ENCODE peak calls at places on chromosomes 6 and 20, in ten cellular contexts. R is AG08395; M is GM13977; C is HuH-7.5; V is effector CD4-positive, alpha-beta T cell; N is activated CD4-positive, CD25-positive, alpha-beta regulatory T cell treated with anti-CD3 and anti-CD28 coated beads, Interleukin-2, amount 50 U/mL, for 16 hours; W is activated T-helper 2 cell treated with anti-CD3 and anti-CD28 coated beads, Interferon-gamma antibody, Interleukin-2, Interleukin-4, amounts not matched to agents 10 μg/mL and 5 μg/mL and 100 μg/mL, durations not matched to agents 14 hours and 24 hours and 36 hours; F is psoas muscle; E is putamen; U is endothelial cell. O is an unnamed sample.
A peak's percentile ranks its signal among the peaks of the same experiment; 100 is the strongest.

GRCh38 chr6:136463796-136464542 is 86.3 kb downstream of the MAP7 start:
- DNase-seq in M (no peak), E (no peak), U (no peak), V (no peak), R (no peak), F (no peak), C (no peak), N (no peak), W (no peak), O (no peak)

GRCh38 chr20:52405417-52405816 is 213.8 kb upstream of the ZFP64 start:
- DNase-seq in M (no peak), W (no peak), R (no peak), N (no peak), C (no peak), U (no peak), V (no peak), F (no peak), E (no peak), O (no peak)

GRCh38 chr6:104266922-104267321 is 592.8 kb downstream of the HACE1 start:
- DNase-seq in R (no peak), C (no peak), M (no peak), E (no peak), U (no peak), V (no peak), N (no peak), F (no peak), W (no peak), O (no peak)

GRCh38 chr6:154441995-154442310 is 68.5 kb downstream of the CNKSR3 start:
- DNase-seq in E (no peak), V (no peak), W (no peak), N (no peak), M (no peak), R (no peak), C (no peak), U (no peak), F (no peak), O (no peak)

GRCh38 chr6:54981647-54982046 is 135.1 kb downstream of the FAM83B start:
- DNase-seq in F (no peak), N (no peak), V (no peak), E (no peak), C (no peak), U (no peak), W (no peak), M (no peak), R (no peak), O (no peak)

GRCh38 chr20:56689852-56690485 is 60.9 kb downstream of the TFAP2C start:
- DNase-seq in V (no peak), C (no peak), E (no peak), F (no peak), N (no peak), U (no peak), R (peak; percentile 76), M (no peak), W (no peak), O (no peak)

GRCh38 chr6:160036331-160036695 is 67.4 kb downstream of the IGF2R start:
- DNase-seq in E (no peak), R (no peak), V (no peak), N (no peak), W (no peak), U (no peak), M (no peak), F (peak; percentile 67), C (no peak), O (no peak)

GRCh38 chr20:23178806-23179205 is 92.7 kb upstream of the CD93 start:
- DNase-seq in U (peak; percentile 69), E (no peak), W (no peak), C (no peak), N (no peak), R (no peak), V (no peak), M (no peak), F (peak; percentile 79), O (no peak)

GRCh38 chr6:90940812-90941481 is 354.1 kb upstream of the MAP3K7 start:
- DNase-seq in C (peak; percentile 14), V (no peak), E (peak; percentile 36), M (peak; percentile 53), W (no peak), F (no peak), U (no peak), R (peak; percentile 27), N (no peak), O (no peak)

GRCh38 chr6:111552999-111553398 is 52.7 kb downstream of the TRAF3IP2 start:
- DNase-seq in R (no peak), M (no peak), U (no peak), W (no peak), V (no peak), E (no peak), C (no peak), F (no peak), N (no peak), O (no peak)

GRCh38 chr6:109979033-109979921 is 1.2 kb downstream of the GPR6 start:
- DNase-seq in F (no peak), N (no peak), W (no peak), V (no peak), U (peak; percentile 11), M (no peak), R (no peak), C (no peak), E (no peak), O (peak; percentile 36)

GRCh38 chr20:64139200-64140081 is 24.8 kb upstream of the MYT1 start:
- DNase-seq in M (no peak), N (no peak), U (no peak), C (no peak), R (no peak), W (no peak), V (no peak), E (no peak), F (no peak), O (no peak)

GRCh38 chr20:5612476-5613291 is 137.5 kb upstream of the SHLD1 start:
- DNase-seq in U (no peak), E (no peak), R (peak; percentile 49), C (no peak), F (no peak), M (no peak), V (no peak), W (no peak), N (no peak), O (no peak)

GRCh38 chr6:35681298-35681697 is 7.4 kb downstream of the FKBP5 start:
- DNase-seq in E (no peak), R (no peak), M (no peak), U (no peak), C (no peak), V (no peak), W (no peak), F (no peak), N (no peak), O (no peak)

GRCh38 chr6:136550330-136551071 is at the start of gene MAP7:
- DNase-seq in E (no peak), F (peak; percentile 72), U (peak; percentile 46), V (peak; percentile 60), N (peak; percentile 6), R (peak; percentile 59), W (peak; percentile 44), C (peak; percentile 61), M (peak; percentile 90), O (peak; percentile 70)

GRCh38 chr6:149779644-149779963 is 30.1 kb downstream of the PCMT1 start:
- DNase-seq in V (no peak), C (no peak), R (no peak), N (no peak), E (no peak), F (no peak), M (no peak), W (no peak), U (no peak), O (no peak)

GRCh38 chr6:139029470-139030210 is 1.1 kb downstream of the ABRACL start:
- DNase-seq in R (peak; percentile 63), F (peak; percentile 79), E (no peak), C (peak; percentile 38), M (peak; percentile 49), N (no peak), V (no peak), U (peak; percentile 61), W (peak; percentile 20), O (peak; percentile 32)

GRCh38 chr20:41255655-41256054 is 61.9 kb downstream of the ZHX3 start:
- DNase-seq in M (no peak), U (no peak), V (no peak), N (no peak), R (no peak), E (no peak), F (no peak), C (no peak), W (no peak), O (no peak)

GRCh38 chr20:53839423-53840176 is 230.8 kb downstream of the BCAS1 start:
- DNase-seq in V (peak; percentile 22), C (peak; percentile 42), N (peak; percentile 4), F (no peak), M (no peak), U (peak; percentile 8), R (no peak), W (peak; percentile 64), E (no peak), O (no peak)

GRCh38 chr6:50829898-50830439 is 11.3 kb downstream of the TFAP2B start:
- DNase-seq in M (no peak), R (no peak), U (no peak), V (no peak), C (no peak), E (no peak), W (no peak), F (no peak), N (no peak), O (no peak)

GRCh38 chr6:71375676-71376075 is 87.1 kb downstream of the OGFRL1 start:
- DNase-seq in R (no peak), N (no peak), F (no peak), C (no peak), E (no peak), V (no peak), W (no peak), M (no peak), U (no peak), O (no peak)

GRCh38 chr20:7935027-7935551 is 5.2 kb downstream of the HAO1 start:
- DNase-seq in C (no peak), N (no peak), W (no peak), V (no peak), R (no peak), U (no peak), M (peak; percentile 23), F (no peak), E (no peak), O (no peak)

GRCh38 chr6:103800131-103800670 is 1059.5 kb downstream of the HACE1 start:
- DNase-seq in F (no peak), U (no peak), M (no peak), R (no peak), E (no peak), C (no peak), W (no peak), N (no peak), V (no peak), O (no peak)

GRCh38 chr6:144582939-144583613 is 297.9 kb downstream of the UTRN start:
- DNase-seq in W (peak; percentile 63), V (peak; percentile 11), U (peak; percentile 30), C (no peak), M (peak; percentile 30), F (peak; percentile 57), R (peak; percentile 24), N (peak; percentile 8), E (peak; percentile 31), O (peak; percentile 19)

GRCh38 chr6:167647333-167647732 is 179.4 kb upstream of the AFDN start:
- DNase-seq in R (no peak), V (no peak), C (no peak), M (no peak), F (no peak), W (no peak), E (no peak), N (no peak), U (no peak), O (no peak)

GRCh38 chr6:158053377-158054313 is 72.0 kb downstream of the SYNJ2 start:
- DNase-seq in C (no peak), M (no peak), N (no peak), U (no peak), V (no peak), W (no peak), F (peak; percentile 19), E (no peak), R (no peak), O (no peak)

GRCh38 chr6:169200931-169201514 is 52.6 kb downstream of the THBS2 start:
- DNase-seq in N (no peak), C (no peak), E (no peak), M (no peak), R (no peak), F (no peak), W (no peak), V (no peak), U (no peak), O (peak; percentile 31)

GRCh38 chr20:64033981-64034493 is 1.9 kb upstream of the C20orf204 start:
- DNase-seq in C (no peak), W (no peak), V (no peak), R (no peak), U (no peak), N (no peak), M (no peak), E (no peak), F (no peak), O (no peak)